ENCODE peak calls at places on chromosomes 11 and 22, in seven cellular contexts. N is foreskin fibroblast; O is effector memory CD4-positive, alpha-beta T cell; A is uterus; G is coronary artery; Z is endothelial cell; T is activated CD8-positive, alpha-beta memory T cell treated with anti-CD3 and anti-CD28 coated beads for 48 hours. E is an unnamed sample.

GRCh38 chr22:25120761-25121212 is 78.9 kb upstream of the CRYBB3 start:
- DNase-seq in N (no peak), O (no peak), A (peak), G (no peak), Z (peak), T (no peak), E (no peak)

GRCh38 chr22:35872451-35872850 is 154.8 kb downstream of the APOL5 start:
- DNase-seq in N (no peak), O (no peak), A (no peak), G (no peak), Z (no peak), T (no peak), E (no peak)

GRCh38 chr22:23498811-23499798 is 81.0 kb downstream of the IGLL1 start:
- DNase-seq in N (no peak), O (no peak), A (no peak), G (no peak), Z (no peak), T (no peak), E (no peak)

GRCh38 chr11:77020751-77021150 is 13.4 kb upstream of the B3GNT6 start:
- DNase-seq in N (no peak), O (no peak), A (no peak), G (no peak), Z (no peak), T (no peak), E (no peak)

GRCh38 chr11:3037041-3037944 is 19.9 kb downstream of the CARS1 start:
- DNase-seq in N (peak), O (peak), A (peak), G (no peak), Z (peak), T (no peak), E (peak)

GRCh38 chr11:44224867-44225501 is 85.0 kb downstream of the ALX4 start:
- DNase-seq in N (no peak), O (no peak), A (no peak), G (no peak), Z (no peak), T (no peak), E (no peak)

GRCh38 chr11:93476796-93477195 is 66.4 kb downstream of the SMCO4 start:
- DNase-seq in N (peak), O (no peak), A (no peak), G (no peak), Z (no peak), T (no peak), E (no peak)

GRCh38 chr11:23502821-23503220 is 642.5 kb upstream of the CCDC179 start:
- DNase-seq in N (peak), O (no peak), A (no peak), G (no peak), Z (no peak), T (no peak), E (no peak)

GRCh38 chr22:37571258-37571991 is 8.5 kb downstream of the LGALS2 start:
- DNase-seq in N (no peak), O (no peak), A (no peak), G (no peak), Z (no peak), T (no peak), E (no peak)

E was measured in type B pancreatic cell.